ENCODE peak calls at places on chromosomes 2 and 18, in four cellular contexts. W, X, T and O are unnamed samples.

GRCh38 chr2:28512607-28512965 is 16.7 kb downstream of the PLB1 start:
- DNase-seq in X (no peak), T (no peak), W (no peak), O (no peak)

GRCh38 chr18:23057096-23057495 is 78.2 kb upstream of the CABLES1 start:
- DNase-seq in W (no peak), T (no peak), X (no peak), O (no peak)

GRCh38 chr18:76569644-76570415 is 74.8 kb upstream of the ZNF516 start:
- DNase-seq in T (no peak), X (no peak), W (no peak), O (no peak)

GRCh38 chr2:219060821-219061791 is at the start of gene IHH:
- DNase-seq in W (peak; percentile 13), X (peak; percentile 54), T (no peak), O (no peak)

GRCh38 chr2:26086155-26086634 is 52.3 kb downstream of the RAB10 start:
- DNase-seq in T (no peak), X (no peak), W (no peak), O (no peak)

GRCh38 chr2:100577777-100578176 is 15.0 kb downstream of the PDCL3 start:
- DNase-seq in X (no peak), T (peak; percentile 31), W (peak; percentile 15), O (no peak)

GRCh38 chr2:129892360-129892759 is 87.1 kb upstream of the RAB6C start:
- DNase-seq in T (no peak), X (no peak), W (no peak), O (no peak)

GRCh38 chr18:58727776-58728500 is 56.7 kb downstream of the MALT1 start:
- DNase-seq in W (no peak), X (no peak), T (no peak), O (no peak)

GRCh38 chr18:54983041-54983686 is 23.9 kb upstream of the CCDC68 start:
- DNase-seq in W (peak; percentile 65), T (peak; percentile 48), X (no peak), O (peak; percentile 44)

GRCh38 chr18:3594760-3595241 is 144.8 kb downstream of the TGIF1 start:
- DNase-seq in X (no peak), T (no peak), W (peak; percentile 58), O (peak; percentile 30)

GRCh38 chr2:18861951-18862350 is 272.6 kb upstream of the NT5C1B start:
- DNase-seq in W (no peak), T (no peak), X (no peak), O (no peak)

GRCh38 chr2:168430431-168430830 is 25.6 kb upstream of the CERS6 start:
- DNase-seq in X (no peak), W (no peak), T (no peak), O (no peak)

GRCh38 chr2:173205375-173205774 is 129.7 kb downstream of the MAP3K20 start:
- DNase-seq in T (no peak), X (no peak), W (no peak), O (no peak)

GRCh38 chr2:133641497-133641896 is 73.2 kb upstream of the NCKAP5 start:
- DNase-seq in T (no peak), W (peak; percentile 32), X (peak; percentile 14), O (no peak)

GRCh38 chr2:144824611-144825010 is 304.7 kb upstream of the ZEB2 start:
- DNase-seq in X (no peak), T (no peak), W (no peak), O (no peak)

GRCh38 chr2:226440119-226440917 is 359.3 kb downstream of the IRS1 start:
- DNase-seq in W (no peak), T (no peak), X (no peak), O (peak; percentile 60)

GRCh38 chr2:97715951-97716694 is 2.7 kb downstream of the ZAP70 start:
- DNase-seq in T (no peak), W (no peak), X (no peak), O (no peak)

GRCh38 chr2:20444113-20444992 is 2.5 kb upstream of the RHOB start:
- DNase-seq in T (no peak), W (peak; percentile 36), X (no peak), O (no peak)

GRCh38 chr2:158688722-158689121 is 106.4 kb upstream of the DAPL1 start:
- DNase-seq in X (no peak), T (no peak), W (peak; percentile 3), O (no peak)

GRCh38 chr18:31598021-31598805 is 6.5 kb downstream of the TTR start:
- DNase-seq in X (no peak), T (no peak), W (no peak), O (no peak)

GRCh38 chr2:42492691-42493467 is 903 bp downstream of the KCNG3 start:
- DNase-seq in X (peak; percentile 63), W (no peak), T (no peak), O (no peak)

GRCh38 chr2:16821696-16822095 is 156.1 kb upstream of the CYRIA start:
- DNase-seq in W (no peak), T (no peak), X (no peak), O (no peak)

GRCh38 chr18:61639886-61640285 is 252.9 kb downstream of the RNF152 start:
- DNase-seq in W (no peak), X (no peak), T (no peak), O (no peak)

GRCh38 chr2:225027061-225027762 is 15.1 kb downstream of the DOCK10 start:
- DNase-seq in W (no peak), X (no peak), T (no peak), O (no peak)

GRCh38 chr2:239274391-239275001 is 126.3 kb downstream of the HDAC4 start:
- DNase-seq in W (peak; percentile 86), T (peak; percentile 78), X (no peak), O (no peak)

GRCh38 chr2:234852035-234852434 is 99.8 kb upstream of the SH3BP4 start:
- DNase-seq in T (no peak), X (no peak), W (no peak), O (no peak)

GRCh38 chr2:128867327-128867726 is 548.7 kb upstream of the HS6ST1 start:
- DNase-seq in X (no peak), W (no peak), T (no peak), O (no peak)

GRCh38 chr2:73762571-73762970 is 17.3 kb downstream of the DUSP11 start:
- DNase-seq in X (no peak), T (no peak), W (no peak), O (no peak)

GRCh38 chr2:218856168-218856895 is 3.3 kb upstream of the WNT6 start:
- DNase-seq in X (no peak), T (no peak), W (no peak), O (no peak)

GRCh38 chr18:58807766-58808165 is 56.9 kb upstream of the ZNF532 start:
- DNase-seq in X (no peak), T (no peak), W (no peak), O (no peak)

GRCh38 chr2:240344904-240345303 is 90.6 kb upstream of the GPC1 start:
- DNase-seq in W (peak; percentile 39), X (no peak), T (no peak), O (no peak)
- TF ChIP-seq NR3C1 in W (no peak), X (no peak), T (no peak), O (no peak)

GRCh38 chr2:40556739-40557138 is 104.8 kb upstream of the SLC8A1 start:
- DNase-seq in X (no peak), W (no peak), T (no peak), O (no peak)

GRCh38 chr2:40551081-40551480 is 99.2 kb upstream of the SLC8A1 start:
- DNase-seq in W (no peak), X (no peak), T (no peak), O (no peak)

GRCh38 chr2:40556298-40556697 is 104.4 kb upstream of the SLC8A1 start:
- DNase-seq in W (no peak), T (no peak), X (no peak), O (no peak)

GRCh38 chr2:40558772-40559171 is 106.9 kb upstream of the SLC8A1 start:
- DNase-seq in W (no peak), X (no peak), T (no peak), O (no peak)

DNA sequence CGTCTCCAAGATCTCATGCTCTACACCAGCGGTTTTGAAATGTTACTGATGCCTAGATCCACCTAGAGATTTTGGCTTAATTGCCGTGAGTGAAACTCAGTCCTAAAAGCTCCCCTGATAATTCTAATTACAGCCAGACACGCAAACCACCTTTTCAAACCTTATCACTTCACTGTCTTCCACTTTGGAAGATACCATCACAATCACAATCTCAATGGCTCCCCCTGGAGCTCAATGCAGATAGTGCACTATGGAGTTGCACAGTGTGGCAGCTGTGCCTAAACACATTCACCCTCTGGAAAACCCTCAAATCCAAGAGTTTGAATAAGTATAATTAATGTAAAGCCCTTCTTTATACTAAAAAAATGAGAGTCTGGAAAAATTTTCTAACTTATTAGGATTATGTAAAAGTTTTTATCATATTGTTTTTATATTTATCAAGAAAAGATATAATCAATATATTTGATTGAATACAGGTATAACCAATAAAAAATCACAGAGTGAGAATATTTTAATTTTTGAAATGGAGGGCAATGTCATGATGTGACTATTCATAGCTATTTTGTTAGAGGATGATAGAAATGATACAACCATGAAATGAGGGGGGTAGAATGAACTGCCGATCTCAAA is 102.9 kb upstream of the SLC8A1 start:
- DNase-seq in X (peak; percentile 83), T (peak; percentile 27), W (peak; percentile 67), O (peak; percentile 56)
- TF ChIP-seq USF2 in X (no peak), T (no peak), W (no peak), O (no peak)

GRCh38 chr2:119494163-119494790 is 30.0 kb downstream of the SCTR start:
- DNase-seq in T (no peak), X (no peak), W (peak; percentile 19), O (no peak)

GRCh38 chr2:119490106-119490505 is 34.2 kb downstream of the SCTR start:
- DNase-seq in T (no peak), X (no peak), W (no peak), O (no peak)

GRCh38 chr2:119489232-119489952 is 34.9 kb downstream of the SCTR start:
- DNase-seq in W (no peak), T (no peak), X (no peak), O (no peak)

GRCh38 chr2:119490653-119491195 is 33.6 kb downstream of the SCTR start:
- DNase-seq in T (no peak), W (no peak), X (no peak), O (no peak)

DNA sequence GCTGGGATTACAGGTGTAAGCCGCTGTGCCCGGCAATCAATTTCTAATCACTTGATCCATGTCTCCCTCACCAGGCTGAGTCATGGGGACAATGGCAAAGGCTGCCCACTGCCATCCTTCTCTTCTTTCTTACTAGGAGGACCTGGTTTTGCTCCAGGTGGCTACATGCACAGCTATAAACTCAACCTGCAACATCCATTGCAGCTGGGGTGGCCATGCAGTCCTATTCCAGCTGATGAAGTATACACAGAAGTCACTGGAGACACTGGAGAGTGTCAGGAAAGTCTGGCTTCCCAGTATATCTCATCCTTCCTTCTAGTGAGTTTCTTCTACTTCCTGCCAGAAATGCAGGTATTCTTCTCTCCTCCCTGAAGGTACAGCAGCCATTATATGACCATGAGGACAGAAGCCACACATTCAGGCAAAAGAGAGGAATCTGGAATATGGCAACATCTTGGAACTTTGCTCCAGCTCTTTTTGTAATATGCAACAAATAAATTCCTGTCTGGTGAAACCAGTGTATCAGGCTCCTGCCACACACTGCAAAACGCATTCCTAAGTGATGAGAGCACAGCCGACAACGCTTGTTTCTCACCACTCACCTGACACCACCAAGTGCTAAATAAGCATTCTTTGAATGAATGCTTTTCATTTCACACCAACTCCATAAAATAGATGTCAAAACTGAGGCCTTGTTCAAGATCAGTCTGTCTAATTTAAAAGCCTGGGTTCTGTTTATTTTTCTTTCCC is 32.3 kb downstream of the SCTR start:
- DNase-seq in T (no peak), W (peak; percentile 74), X (no peak), O (peak; percentile 91)
- TF ChIP-seq NR3C1 in T (no peak), W (no peak), X (no peak), O (no peak)

GRCh38 chr2:38184964-38185603 is 109.1 kb upstream of the CYP1B1 start:
- DNase-seq in T (no peak), W (no peak), X (no peak), O (no peak)
- TF ChIP-seq USF2 in T (no peak), W (no peak), X (no peak), O (no peak)